ENCODE peak calls at places on chromosome X, in four cellular contexts. G is WTC11, Y is K562, O is HepG2. E is an unnamed sample.

GRCh38 chrX:37834937-37835336 is 12.4 kb downstream of the DYNLT3 start:
- DNase-seq in G (no peak), Y (no peak), O (no peak), E (no peak)

GRCh38 chrX:114905251-114905650 is 112.2 kb downstream of the IL13RA2 start:
- DNase-seq in Y (no peak), G (no peak), O (no peak), E (no peak)

GRCh38 chrX:10041383-10041782 is 74.2 kb downstream of the CLDN34 start:
- DNase-seq in Y (no peak), O (no peak), G (no peak), E (peak; percentile 74)

GRCh38 chrX:53294024-53294648 is 12.8 kb upstream of the IQSEC2 start:
- DNase-seq in G (no peak), O (no peak), Y (peak; percentile 58), E (no peak)

GRCh38 chrX:50068293-50068568 is 132.6 kb downstream of the AKAP4 start:
- DNase-seq in Y (no peak), G (no peak), O (no peak), E (no peak)

GRCh38 chrX:131841496-131842410 is 181.3 kb upstream of the STK26 start:
- DNase-seq in O (peak; percentile 50), Y (peak; percentile 75), G (peak; percentile 29), E (peak; percentile 50)

GRCh38 chrX:57952320-57952678 is 42.0 kb upstream of the ZXDA start:
- DNase-seq in O (no peak), G (no peak), Y (no peak), E (no peak)

GRCh38 chrX:117989512-117989911 is 127.1 kb downstream of the KLHL13 start:
- DNase-seq in Y (no peak), G (no peak), O (no peak), E (no peak)

GRCh38 chrX:131881194-131881593 is 141.9 kb upstream of the STK26 start:
- DNase-seq in G (no peak), Y (peak; percentile 23), O (no peak), E (no peak)

GRCh38 chrX:66674506-66674905 is 35.6 kb upstream of the EDA2R start:
- DNase-seq in Y (no peak), G (no peak), O (no peak), E (no peak)

GRCh38 chrX:18956322-18957032 is 27.4 kb downstream of the PHKA2 start:
- DNase-seq in Y (no peak), G (no peak), O (peak; percentile 11), E (no peak)

GRCh38 chrX:138794285-138794684 is 82.8 kb upstream of the FGF13 start:
- DNase-seq in O (no peak), G (no peak), Y (no peak), E (no peak)

GRCh38 chrX:139058831-139059495 is 347.4 kb upstream of the FGF13 start:
- DNase-seq in Y (peak; percentile 58), G (no peak), O (no peak), E (no peak)

GRCh38 chrX:31260351-31260750 is 188.5 kb upstream of the FTHL17 start:
- DNase-seq in G (no peak), O (no peak), Y (no peak), E (no peak)
- TF ChIP-seq NR3C1 in G (no peak), O (no peak), Y (no peak), E (no peak)

DNA sequence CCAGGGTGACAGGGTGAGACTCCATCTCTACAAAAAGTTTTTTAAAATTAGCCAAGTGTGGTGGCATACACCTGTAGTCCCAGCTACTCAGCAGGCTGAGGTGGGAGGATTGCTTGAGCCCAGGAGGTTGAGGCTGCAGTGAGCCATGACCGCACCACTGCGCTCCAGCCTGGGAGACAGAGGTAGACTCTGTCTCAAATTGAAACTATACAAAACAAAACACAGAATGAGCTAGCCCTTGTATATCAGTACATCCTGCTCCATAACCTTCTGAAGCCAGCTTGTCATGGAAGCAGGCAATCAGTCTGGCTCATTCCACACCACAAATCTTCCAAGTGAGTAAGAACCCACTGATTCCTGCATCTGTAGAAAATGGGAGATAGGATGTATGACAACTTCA is 49.0 kb downstream of the CD99L2 start:
- DNase-seq in Y (no peak), O (no peak), G (no peak), E (no peak)
- TF ChIP-seq NR3C1 in Y (no peak), O (no peak), G (no peak), E (no peak)

GRCh38 chrX:103729015-103729414 is 18.3 kb downstream of the TMEM31 start:
- DNase-seq in O (no peak), G (no peak), Y (no peak), E (no peak)

GRCh38 chrX:103730147-103730546 is 19.4 kb downstream of the TMEM31 start:
- DNase-seq in Y (no peak), O (no peak), G (no peak), E (no peak)

GRCh38 chrX:103730746-103731508 is 20.2 kb downstream of the TMEM31 start:
- DNase-seq in Y (no peak), G (no peak), O (no peak), E (no peak)

GRCh38 chrX:103726477-103726876 is 15.8 kb downstream of the TMEM31 start:
- DNase-seq in G (no peak), Y (no peak), O (no peak), E (no peak)

DNA sequence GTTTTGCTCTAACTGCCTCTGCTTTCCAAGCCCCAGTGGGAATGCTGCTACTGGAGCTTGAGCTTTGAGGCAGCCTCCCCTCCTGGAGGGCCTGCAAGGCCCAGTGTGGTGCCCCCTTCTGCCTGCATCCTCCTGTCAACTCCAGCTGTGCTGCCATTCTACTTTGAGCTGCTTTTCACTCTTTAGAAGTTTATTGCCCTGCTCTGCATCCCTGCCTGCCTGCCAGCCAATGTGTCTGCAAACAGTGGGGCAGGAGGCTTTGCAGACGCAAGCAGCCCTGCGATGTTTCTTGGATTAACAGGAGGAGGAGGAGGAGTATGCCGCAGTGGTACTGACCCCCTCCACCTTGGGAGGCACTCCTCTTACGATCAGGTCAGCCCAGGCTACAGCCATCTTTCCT is 16.4 kb downstream of the TMEM31 start:
- DNase-seq in G (no peak), Y (no peak), O (no peak), E (no peak)
- TF ChIP-seq NR3C1 in G (no peak), Y (no peak), O (no peak), E (no peak)

DNA sequence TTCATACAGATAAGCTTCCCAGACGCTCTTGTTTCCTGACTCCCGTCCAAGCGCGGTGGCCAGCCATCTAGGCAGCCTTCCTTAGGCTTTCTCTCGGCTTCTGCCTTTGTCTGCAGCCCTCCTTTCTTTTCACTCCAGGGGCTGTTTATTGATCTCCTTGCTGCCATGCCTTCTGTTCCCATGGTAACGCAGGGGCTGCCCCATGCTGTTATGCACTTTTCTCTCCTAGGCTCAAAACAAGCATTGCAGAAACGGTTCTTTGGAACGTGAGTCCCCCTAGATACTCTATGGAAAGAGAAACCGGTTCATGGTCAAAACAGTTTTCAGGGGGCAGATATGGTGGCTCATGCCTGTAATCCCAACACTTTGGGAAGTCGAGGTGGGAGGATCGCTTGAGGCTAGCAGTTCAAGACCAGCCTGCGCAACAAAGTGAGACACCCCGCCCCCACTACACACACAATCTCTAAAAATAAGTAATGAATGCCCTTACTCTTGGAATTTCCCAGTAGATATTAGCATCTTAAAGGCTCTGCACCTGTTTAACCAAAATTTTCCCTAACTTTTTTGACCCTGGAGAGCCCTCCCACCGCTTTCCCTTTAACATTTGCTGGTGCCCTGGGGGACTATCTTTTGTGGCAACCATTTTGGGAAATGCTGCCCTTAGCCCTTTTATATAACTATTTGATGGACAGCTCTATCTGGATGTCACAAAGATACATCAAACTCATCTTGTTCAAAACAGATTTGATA is 53.9 kb upstream of the ZNF157 start:
- DNase-seq in O (no peak), Y (no peak), G (peak; percentile 68), E (no peak)
- TF ChIP-seq NR3C1 in O (no peak), Y (no peak), G (no peak), E (no peak)

GRCh38 chrX:22366166-22366702 is 93.5 kb downstream of the CBLL2 start:
- DNase-seq in Y (no peak), O (no peak), G (no peak), E (no peak)
- TF ChIP-seq NR3C1 in Y (no peak), O (no peak), G (no peak), E (no peak)

DNA sequence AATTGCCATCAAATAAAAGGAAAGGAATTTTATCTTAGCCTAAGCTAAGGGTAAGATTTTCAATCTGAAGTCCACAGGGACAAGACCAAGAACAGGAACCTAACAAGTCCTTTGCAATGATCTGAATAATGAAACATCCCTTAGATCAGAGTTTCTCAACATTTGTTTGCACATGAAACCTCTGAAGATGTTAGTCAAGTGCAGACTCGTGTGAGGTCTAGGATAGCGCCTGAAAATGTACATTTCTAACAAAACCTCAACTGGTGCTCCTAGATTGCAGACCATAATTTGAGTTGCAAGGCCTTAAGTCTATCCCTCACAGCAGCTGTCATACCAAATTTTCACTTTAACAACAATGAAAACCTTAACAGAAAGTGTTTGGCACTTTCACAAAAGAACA is 337.6 kb downstream of the DMD start:
- DNase-seq in Y (no peak), O (no peak), G (no peak), E (no peak)
- TF ChIP-seq NR3C1 in Y (no peak), O (no peak), G (no peak), E (no peak)

GRCh38 chrX:7085879-7086278 is 61.6 kb upstream of the STS start:
- DNase-seq in O (no peak), Y (no peak), G (no peak), E (no peak)

GRCh38 chrX:7091923-7092322 is 55.6 kb upstream of the STS start:
- DNase-seq in G (no peak), Y (no peak), O (no peak), E (no peak)

GRCh38 chrX:7086384-7086783 is 61.1 kb upstream of the STS start:
- DNase-seq in G (no peak), Y (peak; percentile 6), O (no peak), E (no peak)

GRCh38 chrX:7090506-7091095 is 56.9 kb upstream of the STS start:
- DNase-seq in Y (no peak), O (peak; percentile 58), G (no peak), E (no peak)

DNA sequence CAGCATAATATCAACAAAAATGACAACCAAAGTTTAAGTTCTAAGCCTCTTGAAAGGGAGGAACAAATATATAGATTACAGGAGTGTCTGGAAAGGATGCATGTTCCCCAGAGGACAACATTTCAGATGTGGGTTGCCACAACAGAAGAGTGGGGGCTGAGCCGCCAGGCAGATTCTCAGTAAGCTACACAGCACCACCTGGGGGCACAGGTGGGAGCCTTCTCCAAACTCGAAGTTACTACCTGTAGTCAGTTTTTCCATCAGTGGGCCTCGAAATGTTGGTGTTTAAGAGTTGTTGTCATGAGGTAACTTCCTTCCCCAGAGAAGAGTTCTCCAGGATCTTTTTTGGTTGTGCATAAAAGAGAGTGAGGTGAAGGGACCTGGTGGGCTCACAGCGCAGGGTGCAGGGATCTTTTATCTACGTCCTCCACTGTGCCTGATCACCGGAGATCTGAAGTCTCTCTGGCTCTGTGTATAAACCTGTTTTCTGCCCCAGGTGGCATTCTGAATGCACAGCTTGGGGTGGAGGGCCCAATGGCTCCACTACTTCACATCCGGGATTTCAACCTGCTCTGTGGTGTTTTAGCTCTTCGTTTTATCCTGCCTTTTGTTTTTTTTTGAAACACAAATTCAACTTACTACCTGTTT is 58.4 kb upstream of the STS start:
- DNase-seq in G (peak; percentile 48), Y (peak; percentile 7), O (no peak), E (no peak)
- TF ChIP-seq NR3C1 in G (no peak), Y (no peak), O (no peak), E (no peak)

DNA sequence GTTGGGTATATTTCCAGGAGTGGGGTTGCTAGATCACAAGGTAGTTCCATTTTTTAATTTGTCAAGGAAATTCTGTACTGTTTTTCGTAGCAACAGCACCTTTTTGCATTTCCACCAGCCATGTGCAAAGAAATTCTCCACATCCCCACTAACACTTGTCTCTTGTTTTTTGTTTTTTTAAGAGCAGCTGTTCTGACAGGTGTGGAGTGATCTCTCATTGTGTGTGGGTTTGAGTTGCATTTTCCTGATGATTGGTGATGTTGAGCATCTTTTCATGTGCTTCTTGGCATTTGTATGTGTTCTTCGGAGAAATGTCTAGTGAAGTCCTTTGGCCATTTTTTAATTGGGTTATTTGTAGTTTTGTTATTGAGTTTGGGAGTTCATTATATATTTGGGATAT is 80.3 kb upstream of the PUDP start:
- DNase-seq in Y (no peak), O (no peak), G (no peak), E (no peak)
- TF ChIP-seq NR3C1 in Y (no peak), O (no peak), G (no peak), E (no peak)

E was measured in A549.